ENCODE peak calls at places on chromosomes 16 and 17, in four cellular contexts. L, Z, P and H are unnamed samples.

GRCh38 chr16:23207485-23207884 is 24.9 kb downstream of the SCNN1G start:
- DNase-seq in L (no peak), Z (no peak), P (no peak), H (no peak)

GRCh38 chr16:28192811-28193529 is 18.8 kb downstream of the XPO6 start:
- DNase-seq in L (peak; percentile 72), Z (no peak), P (no peak), H (no peak)

GRCh38 chr17:44164476-44164875 is 6.0 kb upstream of the ASB16 start:
- DNase-seq in L (no peak), Z (no peak), P (no peak), H (no peak)

GRCh38 chr17:57034807-57035754 is 50.0 kb upstream of the AKAP1 start:
- DNase-seq in L (peak; percentile 70), Z (no peak), P (no peak), H (no peak)

GRCh38 chr16:19703218-19703617 is 14.8 kb downstream of the KNOP1 start:
- DNase-seq in L (no peak), Z (no peak), P (no peak), H (no peak)

GRCh38 chr17:38844261-38844757 is 9.2 kb downstream of the RPL23 start:
- DNase-seq in L (no peak), Z (no peak), P (no peak), H (peak; percentile 56)

GRCh38 chr17:43878260-43879082 is 28.9 kb downstream of the MPP2 start:
- DNase-seq in L (peak; percentile 83), Z (no peak), P (peak; percentile 78), H (peak; percentile 90)

GRCh38 chr17:39938140-39938869 is 10.8 kb downstream of the LRRC3C start:
- DNase-seq in L (no peak), Z (no peak), P (no peak), H (no peak)

GRCh38 chr16:19524866-19525723 is 1.4 kb downstream of the CCP110 start:
- DNase-seq in L (no peak), Z (no peak), P (no peak), H (no peak)

GRCh38 chr17:4229627-4230026 is 34.2 kb downstream of the ANKFY1 start:
- DNase-seq in L (no peak), Z (peak; percentile 15), P (peak; percentile 44), H (no peak)

GRCh38 chr17:731943-732787 is at the start of gene TLCD3A:
- DNase-seq in L (peak; percentile 92), Z (no peak), P (peak; percentile 78), H (peak; percentile 75)

GRCh38 chr17:82787081-82787848 is 35.4 kb downstream of the TBCD start:
- DNase-seq in L (no peak), Z (no peak), P (no peak), H (peak; percentile 33)

GRCh38 chr16:4376126-4376819 is 4.6 kb downstream of the VASN start:
- DNase-seq in L (peak; percentile 94), Z (peak; percentile 79), P (peak; percentile 94), H (peak; percentile 88)

DNA sequence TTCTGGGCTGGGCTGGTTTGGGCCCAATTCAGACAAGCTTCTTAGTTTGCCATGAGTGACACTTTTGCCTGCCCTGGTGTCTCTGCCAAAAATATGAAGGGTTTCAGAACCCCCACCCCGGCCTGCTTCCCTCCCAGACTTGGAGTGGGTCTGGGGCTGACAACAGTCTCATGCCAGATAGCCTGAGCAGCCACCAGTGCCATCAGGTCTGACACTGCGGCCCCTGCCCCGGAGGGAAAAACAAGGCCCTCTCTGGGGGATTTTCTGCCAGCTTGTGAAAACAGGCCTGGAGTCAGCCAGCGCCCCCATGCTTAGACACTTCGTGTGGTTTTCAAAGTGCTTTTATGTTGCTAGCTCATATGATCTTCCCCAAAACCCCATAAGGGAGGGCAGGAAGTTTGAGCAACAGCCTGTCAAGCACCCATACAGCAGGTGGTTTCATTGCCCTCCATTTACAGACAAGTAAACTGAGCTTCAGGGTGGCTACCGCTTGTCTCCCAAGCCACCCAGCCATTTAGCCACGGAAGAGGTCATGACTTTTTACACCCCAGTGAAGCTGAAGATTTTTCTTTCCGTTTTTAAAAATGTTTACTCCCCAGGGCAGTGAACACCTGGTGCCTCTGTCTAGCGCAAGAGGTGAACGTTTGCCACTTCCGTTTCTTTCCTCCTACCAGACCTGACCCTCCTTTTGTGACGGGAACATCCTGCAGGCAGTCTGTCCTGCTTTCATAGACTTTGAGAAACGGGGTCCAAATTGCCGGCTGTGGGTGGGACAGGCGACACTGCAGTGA is 300.6 kb downstream of the SEC14L1 start:
- DNase-seq in L (no peak), Z (no peak), P (no peak), H (no peak)
- H3K4me1 ChIP-seq in L (peaks cover 86% of the 10 kb centered on the region), Z (peaks cover 60% of the 10 kb centered on the region), P (peaks cover 95% of the 10 kb centered on the region), H (no peaks in the 10 kb centered on the region)

DNA sequence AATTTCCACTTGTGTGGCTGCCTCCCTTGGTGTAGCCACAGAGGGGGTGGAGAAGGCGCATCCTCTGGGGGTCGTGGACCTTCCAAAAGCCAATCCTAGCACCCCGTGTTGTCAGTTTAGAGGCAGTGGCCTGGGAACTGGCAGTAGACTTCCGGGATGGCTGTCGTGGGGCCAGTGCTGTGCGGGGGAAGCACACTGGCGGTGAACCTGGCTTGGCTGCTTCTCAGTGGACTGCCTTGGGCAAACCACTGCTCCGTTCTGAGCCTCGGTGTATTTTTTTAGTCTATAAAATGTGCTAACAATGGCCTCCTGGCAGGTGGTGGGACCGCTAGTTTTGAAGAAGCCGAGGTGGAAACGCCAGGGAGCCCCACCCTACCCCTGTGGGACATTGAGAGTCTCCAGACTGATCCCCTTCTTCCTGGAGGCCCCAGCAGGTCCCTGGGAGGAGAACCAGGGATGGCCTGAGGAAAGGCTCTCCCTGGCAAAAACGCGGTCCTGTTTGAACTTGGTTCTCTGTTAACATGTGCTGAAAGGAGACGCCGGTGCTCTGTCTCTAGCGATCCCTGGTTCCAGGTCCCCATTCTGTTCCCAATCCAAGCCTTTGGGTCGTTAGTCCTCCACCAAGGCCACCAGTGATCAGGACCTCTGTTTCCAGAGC is 125.7 kb downstream of the CMIP start:
- DNase-seq in L (no peak), Z (no peak), P (no peak), H (no peak)
- H3K4me1 ChIP-seq in L (no peaks in the 10 kb centered on the region), Z (peaks cover 16% of the 10 kb centered on the region), P (peaks cover 28% of the 10 kb centered on the region), H (peaks cover 4% of the 10 kb centered on the region)

GRCh38 chr17:80396680-80397387 is 18.1 kb upstream of the ENDOV start:
- DNase-seq in L (no peak), Z (no peak), P (no peak), H (no peak)

GRCh38 chr17:80393961-80394360 is 21.0 kb upstream of the ENDOV start:
- DNase-seq in L (no peak), Z (no peak), P (no peak), H (no peak)

GRCh38 chr17:80393491-80393890 is 21.5 kb upstream of the ENDOV start:
- DNase-seq in L (no peak), Z (no peak), P (no peak), H (no peak)

GRCh38 chr17:80395402-80396151 is 19.4 kb upstream of the ENDOV start:
- DNase-seq in L (no peak), Z (no peak), P (no peak), H (no peak)

GRCh38 chr17:80394629-80395216 is 20.2 kb upstream of the ENDOV start:
- DNase-seq in L (no peak), Z (no peak), P (no peak), H (no peak)
- H3K4me1 ChIP-seq in L (peaks cover 11% of the 10 kb centered on the region), Z (no peaks in the 10 kb centered on the region), P (peaks cover 20% of the 10 kb centered on the region), H (no peaks in the 10 kb centered on the region)

GRCh38 chr17:13741744-13742143 is 140.0 kb upstream of the HS3ST3A1 start:
- DNase-seq in L (no peak), Z (no peak), P (no peak), H (no peak)
- H3K4me1 ChIP-seq in L (no peaks in the 10 kb centered on the region), Z (no peaks in the 10 kb centered on the region), P (no peaks in the 10 kb centered on the region), H (no peaks in the 10 kb centered on the region)

DNA sequence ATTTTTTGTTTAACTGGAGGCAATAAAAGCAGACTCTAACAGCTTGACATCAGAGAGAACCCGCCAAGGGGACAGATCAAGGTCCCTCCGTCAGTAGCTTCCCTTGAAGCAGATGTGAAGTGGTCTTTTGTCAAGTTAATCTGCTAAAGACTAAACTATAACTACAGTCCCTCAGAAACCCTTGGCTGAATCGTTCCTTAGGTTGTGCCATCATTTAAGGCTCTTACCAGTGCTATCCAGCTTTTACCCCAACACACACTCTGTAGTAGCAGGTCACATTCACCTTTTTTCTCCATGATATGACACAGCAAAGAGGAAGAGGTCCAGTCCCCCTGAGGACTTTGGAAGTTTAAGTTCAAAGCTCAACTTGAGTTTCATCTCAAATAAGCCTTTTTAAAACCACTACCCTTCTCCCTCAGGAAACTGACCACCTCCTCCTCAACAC is 49.7 kb downstream of the ERN1 start:
- DNase-seq in L (no peak), Z (no peak), P (no peak), H (no peak)
- H3K4me1 ChIP-seq in L (peaks cover 60% of the 10 kb centered on the region), Z (peaks cover 16% of the 10 kb centered on the region), P (peaks cover 27% of the 10 kb centered on the region), H (peaks cover 44% of the 10 kb centered on the region)

GRCh38 chr17:66676421-66676820 is 158.5 kb upstream of the CACNG5 start:
- DNase-seq in L (peak; percentile 88), Z (no peak), P (no peak), H (peak; percentile 31)

GRCh38 chr17:66678061-66678460 is 156.9 kb upstream of the CACNG5 start:
- DNase-seq in L (no peak), Z (no peak), P (no peak), H (no peak)

GRCh38 chr17:66677201-66677981 is 157.5 kb upstream of the CACNG5 start:
- DNase-seq in L (no peak), Z (no peak), P (no peak), H (no peak)

GRCh38 chr17:66675273-66675990 is 159.5 kb upstream of the CACNG5 start:
- DNase-seq in L (no peak), Z (no peak), P (no peak), H (no peak)

GRCh38 chr17:66675991-66676371 is 158.9 kb upstream of the CACNG5 start:
- DNase-seq in L (peak; percentile 85), Z (no peak), P (no peak), H (no peak)
- H3K4me1 ChIP-seq in L (peaks cover 17% of the 10 kb centered on the region), Z (no peaks in the 10 kb centered on the region), P (peaks cover 7% of the 10 kb centered on the region), H (no peaks in the 10 kb centered on the region)

DNA sequence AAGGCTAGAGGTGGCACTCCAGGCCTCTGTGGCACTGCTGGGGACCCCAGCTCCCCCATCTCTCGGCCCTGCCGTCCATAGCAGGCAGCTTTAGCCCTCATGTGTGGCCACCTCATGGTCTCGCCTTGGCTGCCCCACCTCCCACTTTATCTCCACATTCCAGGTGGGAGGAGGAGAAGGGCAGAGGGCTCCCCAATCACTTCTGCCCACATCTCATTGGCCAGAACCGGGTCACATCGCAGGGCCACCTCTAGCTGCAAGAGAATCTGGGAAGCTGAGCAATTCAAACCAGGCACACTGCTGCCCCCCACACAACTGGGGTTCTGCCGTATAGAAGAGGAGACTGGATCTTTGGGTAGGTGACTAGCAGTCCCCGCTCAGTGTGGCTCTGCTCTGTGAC is 1.6 kb downstream of the DRC7 start:
- DNase-seq in L (no peak), Z (no peak), P (no peak), H (no peak)
- H3K4me1 ChIP-seq in L (no peaks in the 10 kb centered on the region), Z (no peaks in the 10 kb centered on the region), P (no peaks in the 10 kb centered on the region), H (peaks cover 17% of the 10 kb centered on the region)

GRCh38 chr17:64449545-64449944 is 630 bp downstream of the MILR1 start:
- DNase-seq in L (no peak), Z (no peak), P (no peak), H (no peak)

GRCh38 chr17:64443086-64443760 is 5.7 kb upstream of the MILR1 start:
- DNase-seq in L (no peak), Z (no peak), P (no peak), H (no peak)

GRCh38 chr17:64447526-64447925 is 1.4 kb upstream of the MILR1 start:
- DNase-seq in L (no peak), Z (no peak), P (no peak), H (no peak)

GRCh38 chr17:64448665-64449512 is at the start of gene MILR1:
- DNase-seq in L (no peak), Z (no peak), P (no peak), H (no peak)
- H3K4me1 ChIP-seq in L (peaks cover 10% of the 10 kb centered on the region), Z (no peaks in the 10 kb centered on the region), P (peaks cover 8% of the 10 kb centered on the region), H (no peaks in the 10 kb centered on the region)